ENCODE peak calls at places on chromosomes 11 and 22, in eight cellular contexts. S, Q, Y, V, H, L, N and B are unnamed samples.

GRCh38 chr22:21951931-21952465 is 650 bp downstream of the PPM1F start:
- DNase-seq in S (no peak), Q (no peak), Y (peak; percentile 36), V (no peak), H (no peak), L (peak; percentile 47), N (no peak), B (peak; percentile 46)

GRCh38 chr11:27041141-27041869 is 690 bp downstream of the BBOX1 start:
- DNase-seq in S (no peak), Q (no peak), Y (no peak), V (no peak), H (no peak), L (no peak), N (no peak), B (no peak)

GRCh38 chr11:20754957-20755356 is 85.6 kb downstream of the NELL1 start:
- DNase-seq in S (no peak), Q (no peak), Y (no peak), V (peak; percentile 19), H (no peak), L (no peak), N (no peak), B (peak; percentile 20)

GRCh38 chr22:39943941-39944624 is 16.1 kb upstream of the TMA7B start:
- DNase-seq in S (no peak), Q (no peak), Y (no peak), V (no peak), H (no peak), L (no peak), N (no peak), B (no peak)

GRCh38 chr11:134047586-134047999 is 21.3 kb upstream of the JAM3 start:
- DNase-seq in S (peak; percentile 90), Q (no peak), Y (peak; percentile 88), V (peak; percentile 64), H (no peak), L (no peak), N (no peak), B (no peak)

GRCh38 chr22:40732996-40733292 is 53.7 kb downstream of the MCHR1 start:
- DNase-seq in S (no peak), Q (no peak), Y (no peak), V (no peak), H (no peak), L (no peak), N (no peak), B (no peak)

GRCh38 chr11:118792642-118793124 is 1.7 kb upstream of the DDX6 start:
- DNase-seq in S (no peak), Q (peak; percentile 64), Y (peak; percentile 94), V (peak; percentile 22), H (peak; percentile 52), L (peak; percentile 67), N (peak; percentile 86), B (peak; percentile 85)

GRCh38 chr22:20242393-20243175 is 25.5 kb downstream of the RTN4R start:
- DNase-seq in S (no peak), Q (no peak), Y (no peak), V (no peak), H (no peak), L (peak; percentile 27), N (no peak), B (no peak)

GRCh38 chr22:50730941-50731661 is 6.9 kb upstream of the ACR start:
- DNase-seq in S (peak; percentile 87), Q (no peak), Y (no peak), V (no peak), H (no peak), L (no peak), N (no peak), B (no peak)

GRCh38 chr11:64675417-64676252 is 47.4 kb downstream of the NRXN2 start:
- DNase-seq in S (no peak), Q (no peak), Y (peak; percentile 79), V (peak; percentile 76), H (no peak), L (no peak), N (peak; percentile 60), B (peak; percentile 55)

GRCh38 chr22:43186272-43187170 is at the start of gene TTLL12:
- DNase-seq in S (no peak), Q (peak; percentile 54), Y (peak; percentile 36), V (no peak), H (peak; percentile 48), L (peak; percentile 57), N (peak; percentile 90), B (peak; percentile 83)

GRCh38 chr11:31646206-31646605 is 136.6 kb downstream of the ELP4 start:
- DNase-seq in S (no peak), Q (no peak), Y (no peak), V (no peak), H (no peak), L (no peak), N (no peak), B (no peak)

GRCh38 chr22:44975444-44976262 is 34.2 kb downstream of the PHF21B start:
- DNase-seq in S (no peak), Q (peak; percentile 17), Y (peak; percentile 78), V (peak; percentile 77), H (peak; percentile 58), L (peak; percentile 87), N (peak; percentile 92), B (peak; percentile 96)

GRCh38 chr11:112225753-112226061 is 521 bp upstream of the PTS start:
- DNase-seq in S (peak; percentile 92), Q (no peak), Y (no peak), V (no peak), H (no peak), L (no peak), N (no peak), B (no peak)

GRCh38 chr11:116913000-116913399 is 75.6 kb upstream of the APOA1 start:
- DNase-seq in S (no peak), Q (no peak), Y (peak; percentile 92), V (no peak), H (no peak), L (no peak), N (no peak), B (no peak)

GRCh38 chr11:12798609-12799011 is 124.4 kb downstream of the TEAD1 start:
- DNase-seq in S (no peak), Q (no peak), Y (no peak), V (peak; percentile 82), H (no peak), L (no peak), N (no peak), B (no peak)

GRCh38 chr11:118834428-118835028 is 43.6 kb upstream of the DDX6 start:
- DNase-seq in S (peak; percentile 1), Q (no peak), Y (peak; percentile 11), V (no peak), H (no peak), L (no peak), N (peak; percentile 32), B (no peak)

GRCh38 chr22:41382610-41383009 is 868 bp downstream of the TEF start:
- DNase-seq in S (no peak), Q (peak; percentile 9), Y (no peak), V (no peak), H (no peak), L (no peak), N (no peak), B (no peak)

GRCh38 chr11:82750643-82751139 is 17.0 kb upstream of the FAM181B start:
- DNase-seq in S (no peak), Q (no peak), Y (no peak), V (no peak), H (no peak), L (peak; percentile 26), N (no peak), B (no peak)

GRCh38 chr11:35112056-35112845 is 26.7 kb upstream of the CD44 start:
- DNase-seq in S (no peak), Q (no peak), Y (no peak), V (peak; percentile 33), H (no peak), L (no peak), N (no peak), B (no peak)

GRCh38 chr11:61911701-61912529 is 5.5 kb downstream of the RAB3IL1 start:
- DNase-seq in S (no peak), Q (no peak), Y (no peak), V (no peak), H (no peak), L (no peak), N (no peak), B (no peak)

GRCh38 chr11:86152006-86152862 is 83.3 kb upstream of the PICALM start:
- DNase-seq in S (no peak), Q (no peak), Y (no peak), V (peak; percentile 81), H (no peak), L (no peak), N (no peak), B (no peak)

GRCh38 chr11:123681007-123681406 is 26.6 kb upstream of the SCN3B start:
- DNase-seq in S (no peak), Q (peak; percentile 6), Y (no peak), V (no peak), H (no peak), L (no peak), N (no peak), B (no peak)

GRCh38 chr11:43546561-43547410 is 133.8 kb upstream of the HSD17B12 start:
- DNase-seq in S (no peak), Q (no peak), Y (no peak), V (no peak), H (no peak), L (no peak), N (no peak), B (no peak)

GRCh38 chr22:18954333-18954732 is 18.2 kb upstream of the PRODH start:
- DNase-seq in S (no peak), Q (peak; percentile 44), Y (peak; percentile 33), V (peak; percentile 23), H (peak; percentile 25), L (peak; percentile 69), N (peak; percentile 81), B (peak; percentile 87)

GRCh38 chr11:63567044-63567840 is 4.1 kb upstream of the PLAAT2 start:
- DNase-seq in S (no peak), Q (peak; percentile 71), Y (peak; percentile 81), V (peak; percentile 88), H (peak; percentile 32), L (peak; percentile 53), N (peak; percentile 64), B (no peak)